ENCODE peak calls at places on chromosomes 7 and 10, in five cellular contexts. B, M, I, L and E are unnamed samples.

GRCh38 chr7:38512704-38513103 is 118.5 kb downstream of the AMPH start:
- DNase-seq in B (no peak), M (no peak), I (no peak), L (peak; percentile 34), E (no peak)

GRCh38 chr10:79184141-79184625 is 115.4 kb downstream of the ZMIZ1 start:
- DNase-seq in B (no peak), M (no peak), I (peak; percentile 77), L (peak; percentile 62), E (no peak)

GRCh38 chr7:46527360-46527759 is 606.3 kb upstream of the IGFBP3 start:
- DNase-seq in B (no peak), M (no peak), I (no peak), L (no peak), E (no peak)

GRCh38 chr7:149621776-149622175 is 124.2 kb upstream of the ZNF746 start:
- DNase-seq in B (no peak), M (no peak), I (no peak), L (no peak), E (no peak)

GRCh38 chr7:140384894-140385650 is 13.3 kb downstream of the SLC37A3 start:
- DNase-seq in B (no peak), M (no peak), I (no peak), L (no peak), E (no peak)

GRCh38 chr7:155802906-155803417 is 9.3 kb downstream of the SHH start:
- DNase-seq in B (no peak), M (no peak), I (no peak), L (no peak), E (no peak)

GRCh38 chr7:2568521-2569223 is 9.9 kb downstream of the IQCE start:
- DNase-seq in B (no peak), M (no peak), I (no peak), L (no peak), E (no peak)

GRCh38 chr7:12481722-12482121 is 78.1 kb upstream of the VWDE start:
- DNase-seq in B (no peak), M (no peak), I (no peak), L (peak; percentile 38), E (no peak)

GRCh38 chr10:7587865-7588188 is 78.9 kb downstream of the ITIH5 start:
- DNase-seq in B (no peak), M (no peak), I (no peak), L (no peak), E (no peak)

GRCh38 chr10:52883996-52884871 is 111.7 kb upstream of the MBL2 start:
- DNase-seq in B (peak; percentile 50), M (peak; percentile 29), I (peak; percentile 78), L (peak; percentile 80), E (peak; percentile 81)

GRCh38 chr7:107147464-107148214 is 21.2 kb upstream of the HBP1 start:
- DNase-seq in B (peak; percentile 63), M (peak; percentile 57), I (peak; percentile 50), L (peak; percentile 57), E (no peak)

GRCh38 chr10:5283305-5284158 is 81.2 kb upstream of the UCN3 start:
- DNase-seq in B (peak; percentile 39), M (peak; percentile 55), I (peak; percentile 74), L (peak; percentile 66), E (no peak)

GRCh38 chr10:102646610-102647432 is 2.5 kb downstream of the TRIM8 start:
- DNase-seq in B (peak; percentile 86), M (no peak), I (peak; percentile 51), L (peak; percentile 73), E (no peak)

GRCh38 chr10:12412671-12413368 is 63.5 kb downstream of the CAMK1D start:
- DNase-seq in B (no peak), M (no peak), I (no peak), L (no peak), E (no peak)

GRCh38 chr7:66213637-66214036 is 8.5 kb downstream of the TPST1 start:
- DNase-seq in B (no peak), M (no peak), I (no peak), L (no peak), E (no peak)

GRCh38 chr7:137957887-137958286 is 44.0 kb downstream of the CREB3L2 start:
- DNase-seq in B (no peak), M (no peak), I (no peak), L (no peak), E (no peak)

GRCh38 chr7:12870219-12870618 is 182.8 kb downstream of the ARL4A start:
- DNase-seq in B (no peak), M (no peak), I (no peak), L (no peak), E (no peak)

GRCh38 chr10:114962441-114962840 is 24.4 kb downstream of the TRUB1 start:
- DNase-seq in B (no peak), M (no peak), I (no peak), L (no peak), E (no peak)

GRCh38 chr7:28530175-28531142 is 118.1 kb downstream of the CREB5 start:
- DNase-seq in B (no peak), M (no peak), I (no peak), L (peak; percentile 71), E (no peak)

GRCh38 chr10:74114041-74114448 is 36.6 kb downstream of the AP3M1 start:
- DNase-seq in B (no peak), M (no peak), I (no peak), L (no peak), E (no peak)

DNA sequence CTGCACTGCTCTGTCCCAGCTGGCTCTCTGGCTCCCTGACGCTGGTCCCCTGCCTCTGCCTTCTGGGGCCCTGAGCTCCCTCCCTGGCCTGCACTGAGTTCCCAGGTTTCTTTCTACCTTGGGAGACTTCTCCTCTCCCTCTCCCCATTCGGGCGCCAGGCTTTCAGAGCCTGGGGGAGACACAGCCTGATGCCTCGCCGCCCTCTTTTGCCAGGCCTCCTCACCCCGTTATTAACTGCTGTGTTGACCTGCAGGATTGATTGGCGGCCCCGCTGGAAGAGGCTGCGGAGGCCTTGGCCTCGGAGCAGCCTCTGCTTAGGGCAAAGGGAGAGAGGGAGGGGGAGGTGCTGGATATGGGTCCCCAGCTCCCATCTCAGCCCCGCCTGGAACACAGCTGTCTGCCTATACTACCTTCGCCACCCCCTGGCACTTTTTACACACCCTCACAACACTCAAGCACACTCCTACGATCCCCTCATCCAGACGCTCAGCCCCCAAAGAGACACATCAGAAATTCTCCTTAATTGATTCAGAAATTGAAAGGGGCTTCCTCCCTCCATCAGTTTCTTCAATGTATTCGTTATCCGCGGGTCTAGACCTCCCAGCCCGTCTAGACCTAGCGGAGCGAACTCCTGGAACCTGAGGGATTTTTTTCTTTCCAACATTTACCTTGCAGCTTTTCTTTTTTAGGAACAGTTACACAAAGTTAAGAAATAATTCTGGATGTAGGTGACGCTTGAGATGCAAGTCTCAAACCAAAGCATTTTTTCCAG is 7.1 kb upstream of the PAX2 start:
- DNase-seq in B (no peak), M (no peak), I (no peak), L (no peak), E (no peak)
- H3K4me2 ChIP-seq in B (no peak overlapping the region), M (no peak overlapping the region), I (no peak overlapping the region), L (no peak overlapping the region), E (no peak overlapping the region)

DNA sequence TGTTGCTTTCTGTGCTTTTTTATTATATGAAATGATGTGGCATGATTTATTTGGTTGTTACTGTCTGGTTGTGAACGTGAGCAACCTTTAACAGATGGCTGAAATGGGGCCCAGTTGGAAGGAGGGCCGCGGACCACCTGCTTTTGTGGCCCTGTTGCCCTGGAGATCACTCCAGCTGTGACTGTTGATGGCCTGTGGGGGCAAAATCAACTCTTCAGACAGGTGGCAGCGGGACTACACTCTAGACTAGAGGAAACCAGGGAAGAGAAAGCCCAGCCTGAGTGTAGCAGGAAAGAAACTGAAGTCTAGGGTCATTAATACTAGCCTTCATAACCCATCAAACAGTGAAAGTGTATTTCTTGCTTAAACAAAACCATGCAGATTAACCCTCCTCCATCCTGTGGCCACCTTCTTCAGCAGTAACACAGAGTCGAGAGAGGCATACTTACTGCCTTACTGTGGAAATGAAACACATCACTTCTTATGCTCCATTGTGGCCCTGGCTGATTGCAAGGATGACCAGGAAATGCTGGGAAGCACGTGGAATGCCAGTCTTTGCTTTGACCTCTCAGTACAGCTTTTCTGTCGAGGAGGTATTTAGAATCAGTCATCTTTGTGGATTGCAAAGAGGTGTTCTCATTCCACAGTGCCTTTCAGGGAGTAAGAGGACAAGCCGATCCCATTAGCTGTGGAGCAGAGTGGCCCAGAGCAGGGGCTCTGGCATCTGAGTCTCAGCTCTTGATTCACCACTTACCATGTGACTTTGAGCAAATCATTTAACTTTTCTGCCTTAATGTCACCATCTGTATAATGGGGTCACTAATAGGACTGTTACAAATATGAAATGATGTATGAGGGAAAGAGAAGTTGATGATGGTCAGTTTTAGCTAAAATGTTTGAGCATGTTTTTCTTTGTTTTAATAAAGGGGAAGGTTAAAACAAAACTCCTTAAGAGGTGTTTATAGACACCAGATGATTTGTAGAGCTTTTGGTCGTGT is 80.6 kb downstream of the CCNY start:
- DNase-seq in B (peak; percentile 21), M (no peak), I (no peak), L (no peak), E (no peak)
- H3K4me1 ChIP-seq in B (peaks cover 15% of the 10 kb centered on the region), M (peaks cover 24% of the 10 kb centered on the region), I (peaks cover 3% of the 10 kb centered on the region), L (peaks cover 25% of the 10 kb centered on the region), E (peaks cover 48% of the 10 kb centered on the region)

GRCh38 chr10:124037286-124037685 is 56.1 kb downstream of the CHST15 start:
- DNase-seq in B (no peak), M (no peak), I (no peak), L (no peak), E (no peak)

GRCh38 chr10:124035928-124036558 is 57.4 kb downstream of the CHST15 start:
- DNase-seq in B (peak; percentile 96), M (peak; percentile 17), I (peak; percentile 67), L (no peak), E (no peak)

GRCh38 chr10:124033887-124034218 is 59.5 kb downstream of the CHST15 start:
- DNase-seq in B (no peak), M (no peak), I (no peak), L (peak; percentile 39), E (no peak)

GRCh38 chr10:124036746-124037145 is 56.7 kb downstream of the CHST15 start:
- DNase-seq in B (no peak), M (no peak), I (no peak), L (no peak), E (no peak)

GRCh38 chr10:124035306-124035927 is 58.0 kb downstream of the CHST15 start:
- DNase-seq in B (peak; percentile 45), M (no peak), I (no peak), L (no peak), E (no peak)
- H3K4me3 ChIP-seq in B (peak overlapping the region; percentile 57), M (no peak overlapping the region), I (no peak overlapping the region), L (no peak overlapping the region), E (no peak overlapping the region)

GRCh38 chr7:98396768-98397167 is 4.1 kb downstream of the BAIAP2L1 start:
- DNase-seq in B (no peak), M (no peak), I (no peak), L (no peak), E (no peak)

GRCh38 chr7:98398567-98399372 is 2.1 kb downstream of the BAIAP2L1 start:
- DNase-seq in B (no peak), M (no peak), I (peak; percentile 32), L (no peak), E (no peak)

GRCh38 chr7:98395951-98396350 is 4.9 kb downstream of the BAIAP2L1 start:
- DNase-seq in B (no peak), M (no peak), I (no peak), L (no peak), E (no peak)

GRCh38 chr7:98395481-98395880 is 5.4 kb downstream of the BAIAP2L1 start:
- DNase-seq in B (no peak), M (no peak), I (no peak), L (no peak), E (no peak)

DNA sequence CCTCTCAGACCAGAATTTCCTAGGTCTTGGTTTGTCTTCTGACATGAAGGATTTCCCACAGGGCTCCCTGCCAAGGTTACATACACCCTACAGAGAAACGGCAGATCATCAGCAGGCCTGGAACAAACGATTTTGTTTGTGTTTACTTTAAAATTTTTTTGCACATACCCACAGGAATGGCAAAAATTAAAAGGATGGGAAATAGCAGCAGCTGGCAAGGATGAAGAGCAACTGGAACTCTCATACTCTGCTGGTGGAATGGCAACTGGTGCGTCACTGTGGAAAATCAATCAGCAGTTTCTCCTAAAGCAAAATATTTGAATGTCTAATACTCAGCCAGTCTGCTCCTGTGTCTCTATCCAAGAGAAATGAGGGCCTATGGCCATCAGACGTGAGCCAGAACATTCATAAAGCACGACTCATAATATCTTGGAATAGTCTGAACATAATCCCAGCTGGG is 6.5 kb downstream of the BAIAP2L1 start:
- DNase-seq in B (no peak), M (no peak), I (peak; percentile 24), L (peak; percentile 86), E (no peak)
- H3K4me2 ChIP-seq in B (no peak overlapping the region), M (no peak overlapping the region), I (no peak overlapping the region), L (no peak overlapping the region), E (no peak overlapping the region)